ENCODE peak calls at places on chromosome 14, in eight cellular contexts. J, W, B, D, X, C, L and F are unnamed samples.

GRCh38 chr14:32077081-32078029 is at the start of gene ARHGAP5:
- DNase-seq in J (peak), W (peak), B (peak), D (peak), X (no peak), C (peak), L (no peak), F (peak)

GRCh38 chr14:36604757-36605505 is 22.5 kb upstream of the NKX2-8 start:
- DNase-seq in J (no peak), W (peak), B (peak), D (no peak), X (peak), C (no peak), L (peak), F (no peak)

GRCh38 chr14:75452324-75452723 is 24.5 kb downstream of the JDP2 start:
- DNase-seq in J (no peak), W (no peak), B (no peak), D (no peak), X (no peak), C (no peak), L (no peak), F (peak)

GRCh38 chr14:74127634-74128033 is 42.9 kb downstream of the LIN52 start:
- DNase-seq in J (no peak), W (no peak), B (no peak), D (no peak), X (no peak), C (no peak), L (no peak), F (no peak)

GRCh38 chr14:95515080-95515489 is 1.4 kb downstream of the SYNE3 start:
- DNase-seq in J (no peak), W (no peak), B (no peak), D (peak), X (no peak), C (peak), L (no peak), F (peak)

GRCh38 chr14:70714055-70714550 is 72.4 kb downstream of the TTC9 start:
- DNase-seq in J (no peak), W (peak), B (peak), D (no peak), X (peak), C (no peak), L (peak), F (no peak)

GRCh38 chr14:77024171-77024627 is 4.3 kb downstream of the IRF2BPL start:
- DNase-seq in J (no peak), W (no peak), B (peak), D (no peak), X (no peak), C (peak), L (peak), F (peak)

GRCh38 chr14:97379091-97379531 is 581.9 kb downstream of the VRK1 start:
- DNase-seq in J (no peak), W (no peak), B (peak), D (no peak), X (no peak), C (no peak), L (no peak), F (no peak)

GRCh38 chr14:92601757-92602417 is 88.3 kb downstream of the RIN3 start:
- DNase-seq in J (no peak), W (no peak), B (no peak), D (no peak), X (no peak), C (peak), L (no peak), F (no peak)

GRCh38 chr14:54278665-54279295 is 118.0 kb upstream of the CDKN3 start:
- DNase-seq in J (no peak), W (no peak), B (no peak), D (no peak), X (no peak), C (no peak), L (no peak), F (no peak)

GRCh38 chr14:86038401-86038985 is 508.5 kb downstream of the FLRT2 start:
- DNase-seq in J (no peak), W (peak), B (peak), D (no peak), X (peak), C (no peak), L (peak), F (peak)

GRCh38 chr14:54718046-54718445 is 151.1 kb downstream of the SAMD4A start:
- DNase-seq in J (no peak), W (no peak), B (no peak), D (no peak), X (no peak), C (no peak), L (no peak), F (no peak)

GRCh38 chr14:23539209-23539866 is 12.2 kb downstream of the ZFHX2 start:
- DNase-seq in J (no peak), W (no peak), B (no peak), D (no peak), X (peak), C (no peak), L (peak), F (peak)

GRCh38 chr14:25431211-25432076 is 381.5 kb upstream of the STXBP6 start:
- DNase-seq in J (no peak), W (peak), B (peak), D (no peak), X (no peak), C (no peak), L (peak), F (no peak)

GRCh38 chr14:71749613-71750238 is 182.5 kb upstream of the RGS6 start:
- DNase-seq in J (no peak), W (no peak), B (no peak), D (no peak), X (no peak), C (no peak), L (no peak), F (no peak)

GRCh38 chr14:51922624-51923023 is 62.2 kb downstream of the GNG2 start:
- DNase-seq in J (peak), W (no peak), B (no peak), D (no peak), X (no peak), C (peak), L (no peak), F (no peak)

GRCh38 chr14:104262515-104263514 is 124.4 kb downstream of the KIF26A start:
- DNase-seq in J (no peak), W (peak), B (peak), D (no peak), X (no peak), C (no peak), L (no peak), F (peak)

GRCh38 chr14:78222746-78223145 is 52.6 kb downstream of the NRXN3 start:
- DNase-seq in J (no peak), W (no peak), B (no peak), D (no peak), X (no peak), C (no peak), L (no peak), F (no peak)

GRCh38 chr14:102510616-102511520 is 1.3 kb upstream of the ANKRD9 start:
- DNase-seq in J (no peak), W (peak), B (peak), D (no peak), X (no peak), C (peak), L (peak), F (no peak)

GRCh38 chr14:104292084-104292970 is 153.9 kb downstream of the KIF26A start:
- DNase-seq in J (no peak), W (no peak), B (peak), D (no peak), X (no peak), C (peak), L (no peak), F (peak)

GRCh38 chr14:75714993-75715392 is 53.9 kb downstream of the TTLL5 start:
- DNase-seq in J (no peak), W (no peak), B (no peak), D (no peak), X (no peak), C (no peak), L (no peak), F (no peak)

GRCh38 chr14:72619881-72620280 is 274.0 kb downstream of the DPF3 start:
- DNase-seq in J (no peak), W (no peak), B (no peak), D (peak), X (no peak), C (no peak), L (no peak), F (no peak)

GRCh38 chr14:57848786-57849185 is 17.1 kb downstream of the SLC35F4 start:
- DNase-seq in J (no peak), W (no peak), B (no peak), D (no peak), X (no peak), C (no peak), L (no peak), F (no peak)

GRCh38 chr14:61178226-61179060 is 102.7 kb downstream of the TMEM30B start:
- DNase-seq in J (no peak), W (no peak), B (no peak), D (no peak), X (peak), C (no peak), L (no peak), F (no peak)

GRCh38 chr14:66268802-66269334 is 217.3 kb upstream of the CCDC196 start:
- DNase-seq in J (no peak), W (no peak), B (no peak), D (no peak), X (no peak), C (no peak), L (no peak), F (no peak)

GRCh38 chr14:77322951-77323350 is 2.1 kb downstream of the GSTZ1 start:
- DNase-seq in J (no peak), W (no peak), B (no peak), D (no peak), X (no peak), C (peak), L (no peak), F (no peak)

GRCh38 chr14:33848706-33849454 is 102.0 kb downstream of the EGLN3 start:
- DNase-seq in J (no peak), W (peak), B (peak), D (no peak), X (peak), C (peak), L (peak), F (no peak)

GRCh38 chr14:30291216-30291615 is 267.7 kb upstream of the G2E3 start:
- DNase-seq in J (no peak), W (no peak), B (no peak), D (no peak), X (no peak), C (no peak), L (no peak), F (no peak)

GRCh38 chr14:23160924-23161522 is 22.4 kb downstream of the SLC7A8 start:
- DNase-seq in J (no peak), W (peak), B (peak), D (no peak), X (no peak), C (no peak), L (peak), F (peak)

GRCh38 chr14:39395555-39396254 is 36.5 kb downstream of the FBXO33 start:
- DNase-seq in J (no peak), W (no peak), B (no peak), D (no peak), X (no peak), C (no peak), L (no peak), F (no peak)

GRCh38 chr14:39731912-39732311 is 299.7 kb upstream of the FBXO33 start:
- DNase-seq in J (no peak), W (no peak), B (no peak), D (no peak), X (no peak), C (no peak), L (peak), F (no peak)

GRCh38 chr14:50395448-50395847 is 1.2 kb downstream of the CDKL1 start:
- DNase-seq in J (no peak), W (no peak), B (peak), D (no peak), X (no peak), C (peak), L (peak), F (peak)

GRCh38 chr14:59428581-59429012 is 36.6 kb downstream of the GPR135 start:
- DNase-seq in J (no peak), W (no peak), B (no peak), D (no peak), X (no peak), C (no peak), L (no peak), F (no peak)

GRCh38 chr14:105205718-105206208 is 24.7 kb upstream of the NUDT14 start:
- DNase-seq in J (no peak), W (peak), B (no peak), D (no peak), X (no peak), C (no peak), L (no peak), F (no peak)

GRCh38 chr14:79356040-79356439 is 855.3 kb downstream of the DIO2 start:
- DNase-seq in J (no peak), W (no peak), B (no peak), D (no peak), X (no peak), C (no peak), L (no peak), F (no peak)

GRCh38 chr14:102697125-102697900 is 79.9 kb upstream of the TRAF3 start:
- DNase-seq in J (no peak), W (no peak), B (no peak), D (no peak), X (no peak), C (no peak), L (no peak), F (no peak)

GRCh38 chr14:99156026-99156425 is 116.0 kb downstream of the BCL11B start:
- DNase-seq in J (no peak), W (peak), B (no peak), D (peak), X (no peak), C (peak), L (no peak), F (no peak)
- H3K4me3 ChIP-seq in J (no peak), W (no peak), B (no peak), D (no peak), X (no peak), C (no peak), L (no peak), F (no peak)

GRCh38 chr14:101075801-101076413 is 172.4 kb upstream of the RTL1 start:
- DNase-seq in J (peak), W (peak), B (no peak), D (peak), X (no peak), C (no peak), L (no peak), F (no peak)

GRCh38 chr14:101078892-101079221 is 175.3 kb upstream of the RTL1 start:
- DNase-seq in J (no peak), W (peak), B (peak), D (peak), X (no peak), C (no peak), L (no peak), F (peak)

GRCh38 chr14:101076451-101077220 is 173.1 kb upstream of the RTL1 start:
- DNase-seq in J (no peak), W (peak), B (no peak), D (peak), X (no peak), C (peak), L (no peak), F (peak)

GRCh38 chr14:101077511-101078074 is 174.1 kb upstream of the RTL1 start:
- DNase-seq in J (no peak), W (peak), B (no peak), D (peak), X (no peak), C (peak), L (no peak), F (no peak)

DNA sequence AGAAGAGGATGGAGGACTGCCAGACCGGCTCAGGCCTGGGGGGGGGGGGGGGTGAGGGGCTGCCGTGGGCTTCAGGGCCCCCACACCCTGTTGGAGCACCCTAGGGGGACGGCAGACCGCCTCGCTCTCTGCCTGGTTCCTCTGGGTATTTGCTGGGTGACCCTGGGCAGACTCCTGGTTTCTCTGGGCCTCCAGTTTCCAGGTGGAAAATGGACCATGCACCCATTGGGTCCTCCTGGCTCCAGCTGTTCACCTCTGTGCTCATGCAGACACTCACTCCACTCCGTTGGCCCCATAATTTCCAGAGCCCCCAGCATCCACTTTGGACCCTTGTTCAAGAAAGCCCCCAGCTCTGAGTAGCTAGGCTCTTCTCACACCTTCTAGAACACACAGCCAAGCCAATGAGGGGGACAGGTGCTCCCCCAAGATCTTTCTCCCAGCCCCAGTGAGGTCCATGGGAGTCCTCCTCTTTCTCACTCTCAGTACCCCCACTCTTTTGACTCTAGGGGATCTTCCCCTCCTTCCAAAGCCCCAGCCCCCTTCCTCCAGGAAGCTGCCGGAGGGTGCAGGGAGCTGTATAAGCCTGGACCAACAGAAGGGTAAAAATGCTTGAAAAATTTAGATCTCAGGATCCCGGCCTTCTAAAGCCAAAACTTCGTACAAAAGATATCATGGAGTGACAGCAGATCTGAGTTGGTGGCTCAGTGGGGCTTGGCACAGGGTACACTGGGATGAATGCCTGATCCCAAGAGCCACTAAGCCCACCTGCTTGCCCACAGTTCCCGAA is 174.8 kb upstream of the RTL1 start:
- DNase-seq in J (no peak), W (peak), B (peak), D (peak), X (no peak), C (no peak), L (no peak), F (peak)
- TF ChIP-seq EP300 in J (no peak), W (no peak), B (no peak), D (no peak), X (no peak), C (no peak), L (no peak), F (no peak)

GRCh38 chr14:91350483-91350812 is 67.2 kb downstream of the CCDC88C start:
- DNase-seq in J (no peak), W (no peak), B (no peak), D (no peak), X (no peak), C (no peak), L (no peak), F (no peak)

GRCh38 chr14:91351508-91351853 is 66.1 kb downstream of the CCDC88C start:
- DNase-seq in J (no peak), W (no peak), B (no peak), D (no peak), X (no peak), C (no peak), L (no peak), F (no peak)

GRCh38 chr14:91350813-91351507 is 66.7 kb downstream of the CCDC88C start:
- DNase-seq in J (no peak), W (no peak), B (no peak), D (no peak), X (no peak), C (no peak), L (no peak), F (no peak)

GRCh38 chr14:91352696-91353692 is 64.6 kb downstream of the CCDC88C start:
- DNase-seq in J (no peak), W (no peak), B (no peak), D (no peak), X (no peak), C (no peak), L (no peak), F (no peak)

DNA sequence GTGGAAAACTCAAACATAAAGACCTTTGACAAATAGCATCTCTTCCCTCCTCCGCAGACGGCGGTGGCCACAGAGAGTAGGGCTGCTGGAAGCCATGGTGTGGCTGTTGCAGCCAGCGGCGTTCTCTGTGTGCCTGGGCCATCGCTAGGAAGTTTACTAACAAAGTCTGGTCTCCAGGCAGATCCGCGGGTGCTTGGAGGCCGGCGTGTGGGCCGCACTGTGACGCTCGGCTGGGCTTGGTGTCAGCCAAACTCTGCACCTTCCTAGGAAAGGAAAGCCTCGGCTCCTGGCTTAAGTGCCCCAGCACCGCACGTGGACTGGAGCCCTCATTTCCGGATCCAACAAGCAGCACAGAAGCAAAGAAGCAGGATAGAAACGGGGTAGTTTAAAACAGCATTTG is 65.5 kb downstream of the CCDC88C start:
- DNase-seq in J (no peak), W (peak), B (no peak), D (no peak), X (no peak), C (peak), L (no peak), F (no peak)
- H3K4me3 ChIP-seq in J (no peak), W (no peak), B (no peak), D (no peak), X (no peak), C (peak), L (no peak), F (no peak)

GRCh38 chr14:64391113-64391725 is 3.1 kb downstream of the MTHFD1 start:
- DNase-seq in J (no peak), W (no peak), B (no peak), D (no peak), X (no peak), C (no peak), L (peak), F (no peak)

GRCh38 chr14:64388533-64389243 is 535 bp downstream of the MTHFD1 start:
- DNase-seq in J (no peak), W (peak), B (peak), D (peak), X (no peak), C (no peak), L (peak), F (no peak)

GRCh38 chr14:64387738-64388532 is at the start of gene MTHFD1:
- DNase-seq in J (peak), W (peak), B (peak), D (peak), X (peak), C (peak), L (peak), F (peak)

GRCh38 chr14:64391986-64392385 is 3.8 kb downstream of the MTHFD1 start:
- DNase-seq in J (no peak), W (no peak), B (no peak), D (no peak), X (no peak), C (peak), L (no peak), F (no peak)

DNA sequence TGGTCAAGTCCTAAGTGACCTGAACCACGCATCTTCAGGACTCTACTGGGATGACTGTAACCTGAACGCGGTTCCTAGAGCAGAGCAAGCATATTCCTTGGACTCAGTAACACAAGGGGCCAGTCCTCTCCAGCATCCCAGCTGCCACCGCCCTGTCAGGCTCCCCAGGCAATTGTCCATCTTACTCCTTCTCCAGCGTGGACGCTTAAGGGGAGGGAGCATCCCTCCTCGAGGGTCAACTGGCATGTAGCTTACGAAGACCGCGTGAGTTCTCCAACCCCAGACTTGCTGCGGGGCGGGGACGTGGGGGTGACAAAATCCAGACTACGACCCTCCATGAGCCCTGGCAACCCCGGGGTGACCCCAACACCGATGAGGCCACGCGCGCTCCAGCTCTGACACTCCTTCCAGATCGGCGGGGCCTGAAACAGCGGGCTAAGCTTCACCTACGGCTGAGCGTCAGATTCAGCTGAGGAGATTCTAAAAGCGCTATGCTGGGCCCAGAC is 868 bp upstream of the MTHFD1 start:
- DNase-seq in J (no peak), W (no peak), B (no peak), D (no peak), X (peak), C (no peak), L (peak), F (no peak)
- TF ChIP-seq EP300 in J (no peak), W (no peak), B (no peak), D (no peak), X (no peak), C (no peak), L (no peak), F (no peak)